ENCODE peak calls at places on chromosomes 2 and 18, in six cellular contexts. L is NCI-H345, S is anterior cingulate cortex, Q is NCI-H2171, Y is OCI-LY7, O is hypothalamus. T is an unnamed sample.

GRCh38 chr2:221529943-221530652 is 42.0 kb downstream of the EPHA4 start:
- DNase-seq in S (no peak), Y (no peak), L (no peak), O (no peak), Q (peak), T (no peak)

GRCh38 chr2:43123486-43123885 is 102.9 kb downstream of the ZFP36L2 start:
- DNase-seq in S (no peak), O (no peak), L (no peak), Q (no peak), Y (no peak), T (no peak)

GRCh38 chr2:150689600-150689999 is 202.1 kb upstream of the RND3 start:
- DNase-seq in S (no peak), L (no peak), Q (no peak), O (no peak), Y (no peak), T (no peak)

GRCh38 chr2:221731432-221731831 is 159.3 kb upstream of the EPHA4 start:
- DNase-seq in O (no peak), S (no peak), L (no peak), Y (no peak), Q (no peak), T (no peak)

GRCh38 chr18:68121826-68122225 is 593.1 kb downstream of the TMX3 start:
- DNase-seq in Q (no peak), O (no peak), L (no peak), Y (no peak), S (no peak), T (no peak)

GRCh38 chr2:23524261-23524706 is 139.3 kb downstream of the KLHL29 start:
- DNase-seq in S (no peak), O (no peak), L (peak), Y (no peak), Q (no peak), T (no peak)

GRCh38 chr2:63654959-63655358 is 66.2 kb downstream of the MDH1 start:
- DNase-seq in Y (no peak), O (no peak), S (no peak), L (no peak), Q (no peak), T (no peak)

GRCh38 chr2:27721335-27721734 is 50.2 kb upstream of the MRPL33 start:
- DNase-seq in O (no peak), S (no peak), Q (no peak), L (no peak), Y (no peak), T (no peak)

GRCh38 chr2:84964406-84965191 is 6.4 kb upstream of the KCMF1 start:
- DNase-seq in L (no peak), Q (no peak), Y (no peak), O (no peak), S (no peak), T (no peak)

GRCh38 chr18:59570101-59570875 is 126.9 kb downstream of the CCBE1 start:
- DNase-seq in L (no peak), Y (no peak), Q (no peak), O (no peak), S (no peak), T (no peak)

GRCh38 chr2:121189011-121189410 is 96.0 kb downstream of the TFCP2L1 start:
- DNase-seq in L (no peak), Q (no peak), O (no peak), S (no peak), Y (no peak), T (no peak)

GRCh38 chr2:128449226-128450061 is 130.8 kb upstream of the HS6ST1 start:
- DNase-seq in O (no peak), Q (no peak), S (no peak), L (no peak), Y (no peak), T (no peak)

GRCh38 chr2:107258538-107258937 is 372.6 kb upstream of the ST6GAL2 start:
- DNase-seq in Q (no peak), S (no peak), L (no peak), O (no peak), Y (no peak), T (no peak)

GRCh38 chr2:12715878-12716249 is 872 bp upstream of the TRIB2 start:
- DNase-seq in Y (peak), O (peak), Q (peak), S (peak), L (peak), T (peak)

GRCh38 chr2:207394812-207395534 is 134.8 kb upstream of the CREB1 start:
- DNase-seq in O (no peak), Q (no peak), L (no peak), S (no peak), Y (no peak), T (no peak)

GRCh38 chr2:120963997-120964396 is 228.3 kb downstream of the GLI2 start:
- DNase-seq in L (no peak), O (no peak), S (no peak), Y (no peak), Q (no peak), T (no peak)

GRCh38 chr2:120878970-120879369 is 143.3 kb downstream of the GLI2 start:
- DNase-seq in L (peak), S (no peak), Q (no peak), Y (no peak), O (no peak), T (no peak)

GRCh38 chr18:48975221-48975816 is 24.6 kb upstream of the SMAD7 start:
- DNase-seq in S (no peak), Q (no peak), L (no peak), Y (no peak), O (peak), T (no peak)

GRCh38 chr2:62589691-62590356 is 83.8 kb upstream of the TMEM17 start:
- DNase-seq in Y (no peak), S (no peak), L (no peak), Q (no peak), O (peak), T (no peak)

GRCh38 chr18:21602302-21602592 is 1.7 kb upstream of the ESCO1 start:
- DNase-seq in L (no peak), S (no peak), Q (no peak), Y (no peak), O (no peak), T (no peak)

GRCh38 chr18:30487962-30488361 is 554.6 kb downstream of the DSC3 start:
- DNase-seq in L (no peak), Y (no peak), O (no peak), Q (no peak), S (no peak), T (no peak)

GRCh38 chr2:67259581-67260347 is 137.4 kb upstream of the ETAA1 start:
- DNase-seq in S (no peak), L (peak), Q (peak), Y (no peak), O (no peak), T (no peak)

GRCh38 chr2:108579631-108580030 is 45.4 kb downstream of the LIMS1 start:
- DNase-seq in Q (no peak), S (no peak), Y (no peak), O (no peak), L (no peak), T (no peak)

T was measured in dorsolateral prefrontal cortex.